ENCODE peak calls at places on chromosomes 1 and 21, in six cellular contexts. O is CD4-positive, alpha-beta T cell; T is pancreas; C is stimulated activated CD8-positive, alpha-beta memory T cell treated with anti-CD3 and anti-CD28 coated beads, Interleukin-15, amount 100 ng/mL, for 1 hour; Y is epithelial cell of esophagus; A is CD8-positive, alpha-beta T cell. Q is an unnamed sample.

GRCh38 chr1:226296911-226297310 is 12.1 kb downstream of the LIN9 start:
- DNase-seq in C (no peak), T (no peak), O (no peak), A (no peak), Y (no peak), Q (no peak)

GRCh38 chr1:186894415-186894814 is 65.7 kb downstream of the PLA2G4A start:
- DNase-seq in O (no peak), C (no peak), A (no peak), T (no peak), Y (no peak), Q (no peak)

GRCh38 chr1:184610872-184611614 is 143.6 kb downstream of the EDEM3 start:
- DNase-seq in O (no peak), T (no peak), C (no peak), Y (no peak), A (no peak), Q (no peak)

GRCh38 chr1:29120955-29121485 is 2.7 kb downstream of the TMEM200B start:
- DNase-seq in Y (peak; percentile 45), O (peak; percentile 67), A (peak; percentile 27), T (peak; percentile 67), C (peak; percentile 34), Q (peak; percentile 63)

GRCh38 chr21:21165063-21165645 is 166.9 kb downstream of the NCAM2 start:
- DNase-seq in T (no peak), C (no peak), A (no peak), O (no peak), Y (no peak), Q (no peak)

GRCh38 chr1:162700131-162700530 is 67.9 kb downstream of the DDR2 start:
- DNase-seq in Y (no peak), A (no peak), T (no peak), C (no peak), O (no peak), Q (no peak)

GRCh38 chr21:14321042-14321441 is 61.9 kb downstream of the HSPA13 start:
- DNase-seq in C (no peak), A (no peak), Y (peak; percentile 36), O (no peak), T (no peak), Q (no peak)

GRCh38 chr1:5333326-5333725 is 658.9 kb downstream of the NPHP4 start:
- DNase-seq in O (no peak), Y (no peak), A (no peak), T (no peak), C (no peak), Q (no peak)

GRCh38 chr1:29779146-29779545 is 542.8 kb downstream of the PTPRU start:
- DNase-seq in C (no peak), A (no peak), T (no peak), Y (no peak), O (no peak), Q (no peak)

GRCh38 chr1:153490272-153491051 is 30.0 kb upstream of the S100A7 start:
- DNase-seq in C (no peak), O (no peak), A (no peak), T (no peak), Y (peak; percentile 98), Q (no peak)

GRCh38 chr1:205515781-205516253 is 11.3 kb downstream of the CDK18 start:
- DNase-seq in Y (no peak), T (no peak), C (no peak), O (no peak), A (no peak), Q (no peak)

GRCh38 chr1:109255673-109256072 is 6.3 kb downstream of the CELSR2 start:
- DNase-seq in Y (no peak), T (no peak), C (no peak), O (no peak), A (no peak), Q (no peak)